ENCODE peak calls at places on chromosomes 12 and 14, in six cellular contexts. One of them, this sample, is unnamed.

GRCh38 chr12:12724421-12725085 is 7.4 kb downstream of the CDKN1B start:
- DNase-seq in hypothalamus: no peak
- DNase-seq in RWPE2: no peak
- DNase-seq in non-pigmented ciliary epithelial cell: no peak
- DNase-seq in hippocampal formation: no peak
- DNase-seq in RPMI7951: no peak
- DNase-seq in this sample: no peak

GRCh38 chr14:83988274-83988673 is 1541.7 kb upstream of the FLRT2 start:
- DNase-seq in RWPE2: no peak
- DNase-seq in RPMI7951: no peak
- DNase-seq in non-pigmented ciliary epithelial cell: no peak
- DNase-seq in hippocampal formation: no peak
- DNase-seq in hypothalamus: no peak
- DNase-seq in this sample: no peak

GRCh38 chr14:63840981-63841380 is 11.8 kb upstream of the SYNE2 start:
- DNase-seq in hippocampal formation: no peak
- DNase-seq in non-pigmented ciliary epithelial cell: no peak
- DNase-seq in RWPE2: no peak
- DNase-seq in RPMI7951: peak; percentile 9
- DNase-seq in hypothalamus: no peak
- DNase-seq in this sample: no peak

GRCh38 chr12:46187023-46187422 is 81.8 kb downstream of the SLC38A1 start:
- DNase-seq in hippocampal formation: peak; percentile 10
- DNase-seq in non-pigmented ciliary epithelial cell: peak; percentile 20
- DNase-seq in RPMI7951: peak; percentile 86
- DNase-seq in RWPE2: no peak
- DNase-seq in hypothalamus: no peak
- DNase-seq in this sample: no peak

GRCh38 chr14:101476931-101477553 is 84.3 kb upstream of the DIO3 start:
- DNase-seq in hippocampal formation: no peak
- DNase-seq in RWPE2: peak; percentile 93
- DNase-seq in non-pigmented ciliary epithelial cell: no peak
- DNase-seq in hypothalamus: no peak
- DNase-seq in RPMI7951: no peak
- DNase-seq in this sample: no peak

GRCh38 chr14:39185256-39186049 is 10.4 kb downstream of the PNN start:
- DNase-seq in RPMI7951: no peak
- DNase-seq in non-pigmented ciliary epithelial cell: no peak
- DNase-seq in hypothalamus: no peak
- DNase-seq in RWPE2: no peak
- DNase-seq in hippocampal formation: no peak
- DNase-seq in this sample: no peak

GRCh38 chr14:74400919-74401503 is 25.0 kb downstream of the SYNDIG1L start:
- DNase-seq in hippocampal formation: no peak
- DNase-seq in non-pigmented ciliary epithelial cell: no peak
- DNase-seq in RWPE2: no peak
- DNase-seq in RPMI7951: no peak
- DNase-seq in hypothalamus: peak; percentile 56
- DNase-seq in this sample: no peak

GRCh38 chr14:68663385-68664076 is 129.3 kb downstream of the ZFP36L1 start:
- DNase-seq in hippocampal formation: no peak
- DNase-seq in hypothalamus: no peak
- DNase-seq in RPMI7951: peak; percentile 93
- DNase-seq in RWPE2: peak; percentile 9
- DNase-seq in non-pigmented ciliary epithelial cell: peak; percentile 80
- DNase-seq in this sample: no peak

GRCh38 chr12:91687052-91688017 is 458.3 kb downstream of the BTG1 start:
- DNase-seq in non-pigmented ciliary epithelial cell: no peak
- DNase-seq in hippocampal formation: no peak
- DNase-seq in hypothalamus: no peak
- DNase-seq in RWPE2: no peak
- DNase-seq in RPMI7951: no peak
- DNase-seq in this sample: no peak

GRCh38 chr12:117889098-117889497 is 79.7 kb downstream of the KSR2 start:
- DNase-seq in hippocampal formation: no peak
- DNase-seq in hypothalamus: no peak
- DNase-seq in RPMI7951: no peak
- DNase-seq in non-pigmented ciliary epithelial cell: no peak
- DNase-seq in RWPE2: no peak
- DNase-seq in this sample: no peak

GRCh38 chr12:101927042-101927441 is 49.7 kb downstream of the DRAM1 start:
- DNase-seq in non-pigmented ciliary epithelial cell: no peak
- DNase-seq in RPMI7951: no peak
- DNase-seq in hypothalamus: no peak
- DNase-seq in hippocampal formation: no peak
- DNase-seq in RWPE2: no peak
- DNase-seq in this sample: no peak

GRCh38 chr12:53788892-53789291 is 37.1 kb upstream of the CISTR start:
- DNase-seq in non-pigmented ciliary epithelial cell: no peak
- DNase-seq in RPMI7951: no peak
- DNase-seq in hypothalamus: no peak
- DNase-seq in RWPE2: no peak
- DNase-seq in hippocampal formation: no peak
- DNase-seq in this sample: no peak

GRCh38 chr14:75204106-75204505 is 27.7 kb upstream of the TMED10 start:
- DNase-seq in hippocampal formation: no peak
- DNase-seq in non-pigmented ciliary epithelial cell: no peak
- DNase-seq in RPMI7951: no peak
- DNase-seq in RWPE2: no peak
- DNase-seq in hypothalamus: no peak
- DNase-seq in this sample: no peak

GRCh38 chr12:25980035-25980434 is 21.6 kb downstream of the RASSF8 start:
- DNase-seq in non-pigmented ciliary epithelial cell: no peak
- DNase-seq in RWPE2: no peak
- DNase-seq in RPMI7951: no peak
- DNase-seq in hypothalamus: no peak
- DNase-seq in hippocampal formation: no peak
- DNase-seq in this sample: no peak

GRCh38 chr12:121992059-121992879 is 29.4 kb upstream of the BCL7A start:
- DNase-seq in RPMI7951: peak; percentile 80
- DNase-seq in hippocampal formation: peak; percentile 4
- DNase-seq in RWPE2: peak; percentile 92
- DNase-seq in non-pigmented ciliary epithelial cell: peak; percentile 97
- DNase-seq in hypothalamus: peak; percentile 11
- DNase-seq in this sample: peak; percentile 73

GRCh38 chr12:65956056-65956738 is 131.9 kb downstream of the HMGA2 start:
- DNase-seq in hypothalamus: no peak
- DNase-seq in non-pigmented ciliary epithelial cell: no peak
- DNase-seq in RPMI7951: no peak
- DNase-seq in hippocampal formation: no peak
- DNase-seq in RWPE2: no peak
- DNase-seq in this sample: no peak

GRCh38 chr14:61179776-61180398 is 101.3 kb downstream of the TMEM30B start:
- DNase-seq in RPMI7951: no peak
- DNase-seq in RWPE2: no peak
- DNase-seq in hypothalamus: no peak
- DNase-seq in non-pigmented ciliary epithelial cell: no peak
- DNase-seq in hippocampal formation: no peak
- DNase-seq in this sample: no peak

This sample was measured in HS-27A.